ENCODE peak calls at places on chromosomes 2 and 18, in eight cellular contexts. C is PC-3, B is AG09319, N is epithelial cell of proximal tubule, X is Calu3, T is breast epithelium, M is cardiac fibroblast, A is AG10803. G is an unnamed sample.

GRCh38 chr2:39020383-39020782 is 100.5 kb downstream of the SOS1 start:
- DNase-seq in B (no peak), X (no peak), T (no peak), M (no peak), N (no peak), C (no peak), A (no peak), G (no peak)

GRCh38 chr2:120596191-120596781 is 139.4 kb upstream of the GLI2 start:
- DNase-seq in T (no peak), N (no peak), C (no peak), A (peak; percentile 41), X (no peak), B (no peak), M (peak; percentile 45), G (no peak)

GRCh38 chr2:190867182-190867581 is 13.4 kb upstream of the GLS start:
- DNase-seq in M (peak; percentile 58), C (no peak), B (no peak), N (peak; percentile 85), X (no peak), A (peak; percentile 79), T (no peak), G (no peak)

GRCh38 chr2:109614715-109615636 is 812 bp downstream of the SOWAHC start:
- DNase-seq in A (no peak), B (no peak), T (no peak), N (no peak), M (peak; percentile 33), X (peak; percentile 42), C (no peak), G (no peak)

GRCh38 chr2:205461169-205461568 is 221.1 kb upstream of the NRP2 start:
- DNase-seq in T (no peak), M (no peak), A (no peak), C (no peak), X (no peak), B (no peak), N (no peak), G (no peak)

GRCh38 chr2:110876167-110876999 is 144.0 kb downstream of the ACOXL start:
- DNase-seq in A (no peak), T (no peak), B (no peak), X (no peak), M (no peak), N (no peak), C (no peak), G (no peak)

GRCh38 chr18:31161757-31162418 is 768 bp downstream of the DSC1 start:
- DNase-seq in C (no peak), A (no peak), N (no peak), B (no peak), M (no peak), T (no peak), X (no peak), G (no peak)

GRCh38 chr2:240786871-240787311 is 33.1 kb downstream of the KIF1A start:
- DNase-seq in X (no peak), N (no peak), A (no peak), T (no peak), M (no peak), B (no peak), C (no peak), G (peak; percentile 37)

GRCh38 chr2:20210462-20210861 is 14.5 kb downstream of the SDC1 start:
- DNase-seq in C (no peak), T (no peak), M (no peak), B (no peak), A (no peak), X (no peak), N (no peak), G (no peak)

GRCh38 chr2:20422679-20423271 is 24.1 kb upstream of the RHOB start:
- DNase-seq in B (no peak), M (peak; percentile 59), N (no peak), T (no peak), X (no peak), A (peak; percentile 73), C (no peak), G (no peak)

GRCh38 chr2:168064011-168064998 is 183.1 kb downstream of the STK39 start:
- DNase-seq in B (no peak), T (no peak), X (no peak), M (no peak), N (no peak), C (no peak), A (no peak), G (no peak)

GRCh38 chr2:46866770-46867246 is 48.8 kb downstream of the MCFD2 start:
- DNase-seq in X (no peak), N (no peak), C (no peak), M (peak; percentile 70), A (no peak), T (no peak), B (no peak), G (no peak)

GRCh38 chr2:74671479-74671878 is 17.4 kb downstream of the SEMA4F start:
- DNase-seq in C (peak; percentile 70), M (peak; percentile 32), N (no peak), X (no peak), B (no peak), T (no peak), A (peak; percentile 58), G (no peak)

DNA sequence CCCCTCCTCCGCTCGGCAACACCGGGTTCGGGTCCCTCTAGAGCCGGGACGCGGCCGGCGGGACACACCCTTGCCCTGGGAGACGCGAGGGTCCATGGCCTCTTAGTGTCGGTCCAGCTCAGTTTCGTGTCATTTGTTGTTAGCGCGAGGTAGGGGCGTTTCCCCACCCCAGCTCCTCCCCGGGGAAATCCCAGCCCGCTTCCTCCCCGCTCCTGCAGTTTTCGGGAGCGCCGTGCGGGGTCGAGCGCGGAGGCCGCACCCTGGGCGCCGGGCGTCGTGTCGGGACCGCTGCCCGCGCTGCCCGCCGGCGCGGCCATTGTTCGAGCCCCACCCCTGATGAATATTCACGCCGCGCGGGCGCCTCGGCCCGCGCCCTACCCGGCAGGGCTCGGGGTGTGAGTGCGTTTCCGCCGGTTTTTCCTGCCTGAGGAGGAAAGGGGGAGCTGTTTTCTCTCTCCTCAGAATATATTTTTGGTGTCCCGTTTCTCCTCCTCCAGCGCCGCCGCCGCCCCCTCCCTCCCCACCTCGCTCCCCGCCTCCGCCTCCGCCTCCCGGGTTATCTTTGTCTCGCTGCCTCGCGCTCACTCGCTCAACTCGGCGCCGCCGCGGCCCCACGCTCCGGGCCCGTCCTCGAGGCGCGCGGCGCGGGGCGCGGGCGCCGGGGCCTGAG is at the start of gene MAP4K4:
- DNase-seq in T (peak; percentile 67), M (peak; percentile 91), N (no peak), C (peak; percentile 84), B (peak; percentile 49), A (peak; percentile 87), X (peak; percentile 81), G (peak; percentile 61)
- TF ChIP-seq CTCF in T (no peak), M (peak; percentile 24), N (peak; percentile 22), C (peak; percentile 27), B (peak; percentile 32), A (peak; percentile 42), X (no peak), G (no peak)

GRCh38 chr2:147456729-147457128 is 388.1 kb upstream of the ACVR2A start:
- DNase-seq in A (peak; percentile 3), N (no peak), C (no peak), B (no peak), X (no peak), T (no peak), M (peak; percentile 14), G (no peak)

GRCh38 chr2:147449323-147450080 is 395.3 kb upstream of the ACVR2A start:
- DNase-seq in A (no peak), B (no peak), C (no peak), M (no peak), X (no peak), N (no peak), T (no peak), G (no peak)

GRCh38 chr2:147450661-147451060 is 394.2 kb upstream of the ACVR2A start:
- DNase-seq in B (no peak), X (no peak), M (no peak), C (no peak), N (no peak), A (no peak), T (no peak), G (no peak)

GRCh38 chr2:147451131-147451530 is 393.7 kb upstream of the ACVR2A start:
- DNase-seq in T (no peak), B (no peak), M (peak; percentile 4), X (no peak), N (no peak), A (no peak), C (no peak), G (no peak)

DNA sequence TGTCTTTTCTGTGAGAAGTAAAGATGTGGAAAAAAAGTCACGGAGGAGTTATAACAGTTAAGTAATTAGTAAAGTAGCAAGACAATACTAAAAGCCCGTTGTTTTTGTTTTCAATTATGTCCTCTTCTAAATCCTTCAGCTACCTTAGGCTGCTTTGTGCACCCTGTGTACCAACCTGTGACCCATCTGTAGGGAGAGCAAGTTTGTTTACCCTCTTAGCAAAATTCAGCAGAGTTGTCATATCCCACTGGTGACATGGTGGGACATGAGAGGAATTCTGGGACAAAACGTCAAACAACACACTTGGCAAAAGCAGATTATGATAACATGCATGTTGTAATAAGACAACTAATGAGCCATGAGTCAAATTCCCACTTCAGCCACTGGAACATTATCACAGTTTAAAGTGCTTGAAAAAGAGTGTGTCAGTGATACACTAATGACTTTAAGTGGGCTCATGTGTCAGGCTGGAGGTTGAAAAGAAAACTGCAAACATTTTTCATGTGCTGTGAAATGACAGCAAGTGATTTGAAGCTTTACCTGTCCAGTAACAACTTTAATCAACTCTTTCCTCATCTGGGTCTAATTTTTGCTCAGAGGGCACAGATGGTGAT is 392.8 kb upstream of the ACVR2A start:
- DNase-seq in N (no peak), M (no peak), B (no peak), T (no peak), A (no peak), X (no peak), C (no peak), G (no peak)
- TF ChIP-seq CTCF in N (peak; percentile 26), M (no peak), B (no peak), T (no peak), A (no peak), X (no peak), C (peak; percentile 23), G (no peak)

GRCh38 chr18:515838-516237 is 15.3 kb upstream of the COLEC12 start:
- DNase-seq in X (no peak), N (no peak), C (peak; percentile 32), M (no peak), A (no peak), T (no peak), B (no peak), G (no peak)
- TF ChIP-seq CTCF in X (no peak), N (no peak), C (no peak), M (no peak), A (no peak), T (no peak), B (no peak), G (no peak)

GRCh38 chr2:203815541-203815898 is 52.1 kb upstream of the CTLA4 start:
- DNase-seq in X (no peak), M (no peak), T (no peak), A (no peak), C (no peak), B (no peak), N (no peak), G (no peak)
- TF ChIP-seq CTCF in X (no peak), M (no peak), T (no peak), A (no peak), C (no peak), B (no peak), N (no peak), G (peak; percentile 36)

G was measured in CD14-positive monocyte.